ENCODE peak calls at places on chromosomes 1 and 21, in ten cellular contexts. One of them, this sample, is unnamed.

GRCh38 chr1:151282883-151283725 is 1.0 kb downstream of the ZNF687 start:
- DNase-seq in activated naive CD4-positive, alpha-beta T cell treated with anti-CD3 and anti-CD28 coated beads for 36 hours: peak
- DNase-seq in IMR-90: no peak
- DNase-seq in GM13977: peak
- DNase-seq in esophagus muscularis mucosa: no peak
- DNase-seq in activated CD4-positive, alpha-beta T cell treated with anti-CD3 and anti-CD28 coated beads, Interleukin-2, amount 10 ng/mL, durations not matched to agents 7 days and 5 days: peak
- DNase-seq in lower lobe of right lung: peak
- DNase-seq in stimulated activated CD4-positive, alpha-beta T cell treated with anti-CD3 and anti-CD28 coated beads, Interleukin-1b, Interleukin-23, amount 100 ng/mL, for 24 hours: no peak
- DNase-seq in PC-3: peak
- DNase-seq in ELR: peak
- DNase-seq in this sample: peak

GRCh38 chr1:207497951-207498350 is 2.0 kb downstream of the CR1 start:
- DNase-seq in activated naive CD4-positive, alpha-beta T cell treated with anti-CD3 and anti-CD28 coated beads for 36 hours: no peak
- DNase-seq in IMR-90: no peak
- DNase-seq in GM13977: peak
- DNase-seq in esophagus muscularis mucosa: no peak
- DNase-seq in activated CD4-positive, alpha-beta T cell treated with anti-CD3 and anti-CD28 coated beads, Interleukin-2, amount 10 ng/mL, durations not matched to agents 7 days and 5 days: no peak
- DNase-seq in lower lobe of right lung: no peak
- DNase-seq in stimulated activated CD4-positive, alpha-beta T cell treated with anti-CD3 and anti-CD28 coated beads, Interleukin-1b, Interleukin-23, amount 100 ng/mL, for 24 hours: no peak
- DNase-seq in PC-3: no peak
- DNase-seq in ELR: no peak
- DNase-seq in this sample: no peak

GRCh38 chr1:12201343-12202189 is 28.3 kb upstream of the VPS13D start:
- DNase-seq in activated naive CD4-positive, alpha-beta T cell treated with anti-CD3 and anti-CD28 coated beads for 36 hours: no peak
- DNase-seq in IMR-90: no peak
- DNase-seq in GM13977: no peak
- DNase-seq in esophagus muscularis mucosa: no peak
- DNase-seq in activated CD4-positive, alpha-beta T cell treated with anti-CD3 and anti-CD28 coated beads, Interleukin-2, amount 10 ng/mL, durations not matched to agents 7 days and 5 days: no peak
- DNase-seq in lower lobe of right lung: no peak
- DNase-seq in stimulated activated CD4-positive, alpha-beta T cell treated with anti-CD3 and anti-CD28 coated beads, Interleukin-1b, Interleukin-23, amount 100 ng/mL, for 24 hours: no peak
- DNase-seq in PC-3: no peak
- DNase-seq in ELR: no peak
- DNase-seq in this sample: no peak

GRCh38 chr1:64038965-64039926 is 164.2 kb upstream of the UBE2U start:
- DNase-seq in activated naive CD4-positive, alpha-beta T cell treated with anti-CD3 and anti-CD28 coated beads for 36 hours: no peak
- DNase-seq in IMR-90: peak
- DNase-seq in GM13977: no peak
- DNase-seq in esophagus muscularis mucosa: peak
- DNase-seq in activated CD4-positive, alpha-beta T cell treated with anti-CD3 and anti-CD28 coated beads, Interleukin-2, amount 10 ng/mL, durations not matched to agents 7 days and 5 days: no peak
- DNase-seq in lower lobe of right lung: no peak
- DNase-seq in stimulated activated CD4-positive, alpha-beta T cell treated with anti-CD3 and anti-CD28 coated beads, Interleukin-1b, Interleukin-23, amount 100 ng/mL, for 24 hours: no peak
- DNase-seq in PC-3: peak
- DNase-seq in ELR: peak
- DNase-seq in this sample: no peak

GRCh38 chr1:152899027-152899426 is 9.3 kb upstream of the IVL start:
- DNase-seq in activated naive CD4-positive, alpha-beta T cell treated with anti-CD3 and anti-CD28 coated beads for 36 hours: no peak
- DNase-seq in IMR-90: no peak
- DNase-seq in GM13977: no peak
- DNase-seq in esophagus muscularis mucosa: peak
- DNase-seq in activated CD4-positive, alpha-beta T cell treated with anti-CD3 and anti-CD28 coated beads, Interleukin-2, amount 10 ng/mL, durations not matched to agents 7 days and 5 days: no peak
- DNase-seq in lower lobe of right lung: no peak
- DNase-seq in stimulated activated CD4-positive, alpha-beta T cell treated with anti-CD3 and anti-CD28 coated beads, Interleukin-1b, Interleukin-23, amount 100 ng/mL, for 24 hours: no peak
- DNase-seq in PC-3: no peak
- DNase-seq in ELR: no peak
- DNase-seq in this sample: no peak

GRCh38 chr1:38724160-38725131 is 135.1 kb downstream of the RRAGC start:
- DNase-seq in activated naive CD4-positive, alpha-beta T cell treated with anti-CD3 and anti-CD28 coated beads for 36 hours: no peak
- DNase-seq in IMR-90: no peak
- DNase-seq in GM13977: no peak
- DNase-seq in esophagus muscularis mucosa: no peak
- DNase-seq in activated CD4-positive, alpha-beta T cell treated with anti-CD3 and anti-CD28 coated beads, Interleukin-2, amount 10 ng/mL, durations not matched to agents 7 days and 5 days: no peak
- DNase-seq in lower lobe of right lung: no peak
- DNase-seq in stimulated activated CD4-positive, alpha-beta T cell treated with anti-CD3 and anti-CD28 coated beads, Interleukin-1b, Interleukin-23, amount 100 ng/mL, for 24 hours: no peak
- DNase-seq in PC-3: no peak
- DNase-seq in ELR: no peak
- DNase-seq in this sample: no peak

GRCh38 chr1:58979085-58979484 is 195.2 kb upstream of the JUN start:
- DNase-seq in activated naive CD4-positive, alpha-beta T cell treated with anti-CD3 and anti-CD28 coated beads for 36 hours: no peak
- DNase-seq in IMR-90: peak
- DNase-seq in GM13977: no peak
- DNase-seq in esophagus muscularis mucosa: no peak
- DNase-seq in activated CD4-positive, alpha-beta T cell treated with anti-CD3 and anti-CD28 coated beads, Interleukin-2, amount 10 ng/mL, durations not matched to agents 7 days and 5 days: no peak
- DNase-seq in lower lobe of right lung: no peak
- DNase-seq in stimulated activated CD4-positive, alpha-beta T cell treated with anti-CD3 and anti-CD28 coated beads, Interleukin-1b, Interleukin-23, amount 100 ng/mL, for 24 hours: no peak
- DNase-seq in PC-3: no peak
- DNase-seq in ELR: no peak
- DNase-seq in this sample: no peak

GRCh38 chr1:8604041-8604942 is 213.1 kb downstream of the RERE start:
- DNase-seq in activated naive CD4-positive, alpha-beta T cell treated with anti-CD3 and anti-CD28 coated beads for 36 hours: peak
- DNase-seq in IMR-90: no peak
- DNase-seq in GM13977: peak
- DNase-seq in esophagus muscularis mucosa: no peak
- DNase-seq in activated CD4-positive, alpha-beta T cell treated with anti-CD3 and anti-CD28 coated beads, Interleukin-2, amount 10 ng/mL, durations not matched to agents 7 days and 5 days: peak
- DNase-seq in lower lobe of right lung: no peak
- DNase-seq in stimulated activated CD4-positive, alpha-beta T cell treated with anti-CD3 and anti-CD28 coated beads, Interleukin-1b, Interleukin-23, amount 100 ng/mL, for 24 hours: peak
- DNase-seq in PC-3: no peak
- DNase-seq in ELR: no peak
- DNase-seq in this sample: peak

GRCh38 chr1:143611159-143611558 is 360.6 kb downstream of the FAM72C start:
- DNase-seq in activated naive CD4-positive, alpha-beta T cell treated with anti-CD3 and anti-CD28 coated beads for 36 hours: peak
- DNase-seq in IMR-90: peak
- DNase-seq in GM13977: no peak
- DNase-seq in esophagus muscularis mucosa: no peak
- DNase-seq in activated CD4-positive, alpha-beta T cell treated with anti-CD3 and anti-CD28 coated beads, Interleukin-2, amount 10 ng/mL, durations not matched to agents 7 days and 5 days: peak
- DNase-seq in lower lobe of right lung: no peak
- DNase-seq in stimulated activated CD4-positive, alpha-beta T cell treated with anti-CD3 and anti-CD28 coated beads, Interleukin-1b, Interleukin-23, amount 100 ng/mL, for 24 hours: no peak
- DNase-seq in PC-3: no peak
- DNase-seq in ELR: peak
- DNase-seq in this sample: no peak

GRCh38 chr1:212247179-212247721 is 38.0 kb upstream of the PPP2R5A start:
- DNase-seq in activated naive CD4-positive, alpha-beta T cell treated with anti-CD3 and anti-CD28 coated beads for 36 hours: no peak
- DNase-seq in IMR-90: peak
- DNase-seq in GM13977: no peak
- DNase-seq in esophagus muscularis mucosa: peak
- DNase-seq in activated CD4-positive, alpha-beta T cell treated with anti-CD3 and anti-CD28 coated beads, Interleukin-2, amount 10 ng/mL, durations not matched to agents 7 days and 5 days: no peak
- DNase-seq in lower lobe of right lung: no peak
- DNase-seq in stimulated activated CD4-positive, alpha-beta T cell treated with anti-CD3 and anti-CD28 coated beads, Interleukin-1b, Interleukin-23, amount 100 ng/mL, for 24 hours: no peak
- DNase-seq in PC-3: no peak
- DNase-seq in ELR: peak
- DNase-seq in this sample: no peak

GRCh38 chr1:218633238-218633948 is 288.3 kb downstream of the TGFB2 start:
- DNase-seq in activated naive CD4-positive, alpha-beta T cell treated with anti-CD3 and anti-CD28 coated beads for 36 hours: no peak
- DNase-seq in IMR-90: no peak
- DNase-seq in GM13977: no peak
- DNase-seq in esophagus muscularis mucosa: no peak
- DNase-seq in activated CD4-positive, alpha-beta T cell treated with anti-CD3 and anti-CD28 coated beads, Interleukin-2, amount 10 ng/mL, durations not matched to agents 7 days and 5 days: no peak
- DNase-seq in lower lobe of right lung: no peak
- DNase-seq in stimulated activated CD4-positive, alpha-beta T cell treated with anti-CD3 and anti-CD28 coated beads, Interleukin-1b, Interleukin-23, amount 100 ng/mL, for 24 hours: no peak
- DNase-seq in PC-3: no peak
- DNase-seq in ELR: no peak
- DNase-seq in this sample: no peak

GRCh38 chr1:1228596-1229321 is 3.0 kb downstream of the SDF4 start:
- DNase-seq in activated naive CD4-positive, alpha-beta T cell treated with anti-CD3 and anti-CD28 coated beads for 36 hours: no peak
- DNase-seq in IMR-90: no peak
- DNase-seq in GM13977: no peak
- DNase-seq in esophagus muscularis mucosa: no peak
- DNase-seq in activated CD4-positive, alpha-beta T cell treated with anti-CD3 and anti-CD28 coated beads, Interleukin-2, amount 10 ng/mL, durations not matched to agents 7 days and 5 days: no peak
- DNase-seq in lower lobe of right lung: no peak
- DNase-seq in stimulated activated CD4-positive, alpha-beta T cell treated with anti-CD3 and anti-CD28 coated beads, Interleukin-1b, Interleukin-23, amount 100 ng/mL, for 24 hours: no peak
- DNase-seq in PC-3: no peak
- DNase-seq in ELR: peak
- DNase-seq in this sample: no peak

GRCh38 chr1:3809680-3810079 is 13.4 kb upstream of the LRRC47 start:
- DNase-seq in activated naive CD4-positive, alpha-beta T cell treated with anti-CD3 and anti-CD28 coated beads for 36 hours: no peak
- DNase-seq in IMR-90: no peak
- DNase-seq in GM13977: no peak
- DNase-seq in esophagus muscularis mucosa: no peak
- DNase-seq in activated CD4-positive, alpha-beta T cell treated with anti-CD3 and anti-CD28 coated beads, Interleukin-2, amount 10 ng/mL, durations not matched to agents 7 days and 5 days: no peak
- DNase-seq in lower lobe of right lung: no peak
- DNase-seq in stimulated activated CD4-positive, alpha-beta T cell treated with anti-CD3 and anti-CD28 coated beads, Interleukin-1b, Interleukin-23, amount 100 ng/mL, for 24 hours: no peak
- DNase-seq in PC-3: no peak
- DNase-seq in ELR: no peak
- DNase-seq in this sample: no peak

GRCh38 chr1:54861070-54861761 is 25.8 kb downstream of the DHCR24 start:
- DNase-seq in activated naive CD4-positive, alpha-beta T cell treated with anti-CD3 and anti-CD28 coated beads for 36 hours: no peak
- DNase-seq in IMR-90: no peak
- DNase-seq in GM13977: no peak
- DNase-seq in esophagus muscularis mucosa: no peak
- DNase-seq in activated CD4-positive, alpha-beta T cell treated with anti-CD3 and anti-CD28 coated beads, Interleukin-2, amount 10 ng/mL, durations not matched to agents 7 days and 5 days: no peak
- DNase-seq in lower lobe of right lung: no peak
- DNase-seq in stimulated activated CD4-positive, alpha-beta T cell treated with anti-CD3 and anti-CD28 coated beads, Interleukin-1b, Interleukin-23, amount 100 ng/mL, for 24 hours: no peak
- DNase-seq in PC-3: peak
- DNase-seq in ELR: peak
- DNase-seq in this sample: no peak

GRCh38 chr1:159055181-159055621 is 21.4 kb downstream of the AIM2 start:
- DNase-seq in activated naive CD4-positive, alpha-beta T cell treated with anti-CD3 and anti-CD28 coated beads for 36 hours: no peak
- DNase-seq in IMR-90: no peak
- DNase-seq in GM13977: no peak
- DNase-seq in esophagus muscularis mucosa: no peak
- DNase-seq in activated CD4-positive, alpha-beta T cell treated with anti-CD3 and anti-CD28 coated beads, Interleukin-2, amount 10 ng/mL, durations not matched to agents 7 days and 5 days: no peak
- DNase-seq in lower lobe of right lung: no peak
- DNase-seq in stimulated activated CD4-positive, alpha-beta T cell treated with anti-CD3 and anti-CD28 coated beads, Interleukin-1b, Interleukin-23, amount 100 ng/mL, for 24 hours: no peak
- DNase-seq in PC-3: no peak
- DNase-seq in ELR: no peak
- DNase-seq in this sample: no peak

GRCh38 chr1:29633271-29633615 is 396.9 kb downstream of the PTPRU start:
- DNase-seq in activated naive CD4-positive, alpha-beta T cell treated with anti-CD3 and anti-CD28 coated beads for 36 hours: no peak
- DNase-seq in IMR-90: no peak
- DNase-seq in GM13977: no peak
- DNase-seq in esophagus muscularis mucosa: no peak
- DNase-seq in activated CD4-positive, alpha-beta T cell treated with anti-CD3 and anti-CD28 coated beads, Interleukin-2, amount 10 ng/mL, durations not matched to agents 7 days and 5 days: no peak
- DNase-seq in lower lobe of right lung: no peak
- DNase-seq in stimulated activated CD4-positive, alpha-beta T cell treated with anti-CD3 and anti-CD28 coated beads, Interleukin-1b, Interleukin-23, amount 100 ng/mL, for 24 hours: no peak
- DNase-seq in PC-3: no peak
- DNase-seq in ELR: no peak
- DNase-seq in this sample: no peak

GRCh38 chr1:9437931-9438330 is 101.3 kb upstream of the SLC25A33 start:
- DNase-seq in activated naive CD4-positive, alpha-beta T cell treated with anti-CD3 and anti-CD28 coated beads for 36 hours: no peak
- DNase-seq in IMR-90: peak
- DNase-seq in GM13977: no peak
- DNase-seq in esophagus muscularis mucosa: no peak
- DNase-seq in activated CD4-positive, alpha-beta T cell treated with anti-CD3 and anti-CD28 coated beads, Interleukin-2, amount 10 ng/mL, durations not matched to agents 7 days and 5 days: no peak
- DNase-seq in lower lobe of right lung: no peak
- DNase-seq in stimulated activated CD4-positive, alpha-beta T cell treated with anti-CD3 and anti-CD28 coated beads, Interleukin-1b, Interleukin-23, amount 100 ng/mL, for 24 hours: no peak
- DNase-seq in PC-3: peak
- DNase-seq in ELR: no peak
- DNase-seq in this sample: no peak

GRCh38 chr1:27052527-27052926 is 39.9 kb upstream of the TENT5B start:
- DNase-seq in activated naive CD4-positive, alpha-beta T cell treated with anti-CD3 and anti-CD28 coated beads for 36 hours: no peak
- DNase-seq in IMR-90: no peak
- DNase-seq in GM13977: no peak
- DNase-seq in esophagus muscularis mucosa: no peak
- DNase-seq in activated CD4-positive, alpha-beta T cell treated with anti-CD3 and anti-CD28 coated beads, Interleukin-2, amount 10 ng/mL, durations not matched to agents 7 days and 5 days: no peak
- DNase-seq in lower lobe of right lung: no peak
- DNase-seq in stimulated activated CD4-positive, alpha-beta T cell treated with anti-CD3 and anti-CD28 coated beads, Interleukin-1b, Interleukin-23, amount 100 ng/mL, for 24 hours: no peak
- DNase-seq in PC-3: no peak
- DNase-seq in ELR: no peak
- DNase-seq in this sample: no peak

GRCh38 chr21:18759751-18760161 is 356.2 kb upstream of the TMPRSS15 start:
- DNase-seq in activated naive CD4-positive, alpha-beta T cell treated with anti-CD3 and anti-CD28 coated beads for 36 hours: no peak
- DNase-seq in IMR-90: no peak
- DNase-seq in GM13977: no peak
- DNase-seq in esophagus muscularis mucosa: no peak
- DNase-seq in activated CD4-positive, alpha-beta T cell treated with anti-CD3 and anti-CD28 coated beads, Interleukin-2, amount 10 ng/mL, durations not matched to agents 7 days and 5 days: no peak
- DNase-seq in lower lobe of right lung: no peak
- DNase-seq in stimulated activated CD4-positive, alpha-beta T cell treated with anti-CD3 and anti-CD28 coated beads, Interleukin-1b, Interleukin-23, amount 100 ng/mL, for 24 hours: no peak
- DNase-seq in PC-3: peak
- DNase-seq in ELR: no peak
- DNase-seq in this sample: no peak

GRCh38 chr1:43854473-43854872 is 79.1 kb upstream of the ARTN start:
- DNase-seq in activated naive CD4-positive, alpha-beta T cell treated with anti-CD3 and anti-CD28 coated beads for 36 hours: no peak
- DNase-seq in IMR-90: no peak
- DNase-seq in GM13977: no peak
- DNase-seq in esophagus muscularis mucosa: no peak
- DNase-seq in activated CD4-positive, alpha-beta T cell treated with anti-CD3 and anti-CD28 coated beads, Interleukin-2, amount 10 ng/mL, durations not matched to agents 7 days and 5 days: no peak
- DNase-seq in lower lobe of right lung: no peak
- DNase-seq in stimulated activated CD4-positive, alpha-beta T cell treated with anti-CD3 and anti-CD28 coated beads, Interleukin-1b, Interleukin-23, amount 100 ng/mL, for 24 hours: no peak
- DNase-seq in PC-3: no peak
- DNase-seq in ELR: no peak
- DNase-seq in this sample: no peak

GRCh38 chr21:38312822-38313221 is 56.0 kb downstream of the KCNJ15 start:
- DNase-seq in activated naive CD4-positive, alpha-beta T cell treated with anti-CD3 and anti-CD28 coated beads for 36 hours: no peak
- DNase-seq in IMR-90: no peak
- DNase-seq in GM13977: no peak
- DNase-seq in esophagus muscularis mucosa: no peak
- DNase-seq in activated CD4-positive, alpha-beta T cell treated with anti-CD3 and anti-CD28 coated beads, Interleukin-2, amount 10 ng/mL, durations not matched to agents 7 days and 5 days: no peak
- DNase-seq in lower lobe of right lung: no peak
- DNase-seq in stimulated activated CD4-positive, alpha-beta T cell treated with anti-CD3 and anti-CD28 coated beads, Interleukin-1b, Interleukin-23, amount 100 ng/mL, for 24 hours: no peak
- DNase-seq in PC-3: no peak
- DNase-seq in ELR: no peak
- DNase-seq in this sample: no peak

GRCh38 chr1:220182656-220183055 is 88.7 kb downstream of the IARS2 start:
- DNase-seq in activated naive CD4-positive, alpha-beta T cell treated with anti-CD3 and anti-CD28 coated beads for 36 hours: no peak
- DNase-seq in IMR-90: peak
- DNase-seq in GM13977: no peak
- DNase-seq in esophagus muscularis mucosa: no peak
- DNase-seq in activated CD4-positive, alpha-beta T cell treated with anti-CD3 and anti-CD28 coated beads, Interleukin-2, amount 10 ng/mL, durations not matched to agents 7 days and 5 days: no peak
- DNase-seq in lower lobe of right lung: no peak
- DNase-seq in stimulated activated CD4-positive, alpha-beta T cell treated with anti-CD3 and anti-CD28 coated beads, Interleukin-1b, Interleukin-23, amount 100 ng/mL, for 24 hours: no peak
- DNase-seq in PC-3: no peak
- DNase-seq in ELR: no peak
- DNase-seq in this sample: no peak

GRCh38 chr1:227449051-227449450 is 114.3 kb upstream of the ZNF678 start:
- DNase-seq in activated naive CD4-positive, alpha-beta T cell treated with anti-CD3 and anti-CD28 coated beads for 36 hours: peak
- DNase-seq in IMR-90: no peak
- DNase-seq in GM13977: peak
- DNase-seq in esophagus muscularis mucosa: no peak
- DNase-seq in activated CD4-positive, alpha-beta T cell treated with anti-CD3 and anti-CD28 coated beads, Interleukin-2, amount 10 ng/mL, durations not matched to agents 7 days and 5 days: peak
- DNase-seq in lower lobe of right lung: no peak
- DNase-seq in stimulated activated CD4-positive, alpha-beta T cell treated with anti-CD3 and anti-CD28 coated beads, Interleukin-1b, Interleukin-23, amount 100 ng/mL, for 24 hours: no peak
- DNase-seq in PC-3: peak
- DNase-seq in ELR: peak
- DNase-seq in this sample: peak

GRCh38 chr1:160058087-160058486 is 11.9 kb downstream of the KCNJ10 start:
- DNase-seq in activated naive CD4-positive, alpha-beta T cell treated with anti-CD3 and anti-CD28 coated beads for 36 hours: no peak
- DNase-seq in IMR-90: no peak
- DNase-seq in GM13977: no peak
- DNase-seq in esophagus muscularis mucosa: no peak
- DNase-seq in activated CD4-positive, alpha-beta T cell treated with anti-CD3 and anti-CD28 coated beads, Interleukin-2, amount 10 ng/mL, durations not matched to agents 7 days and 5 days: no peak
- DNase-seq in lower lobe of right lung: no peak
- DNase-seq in stimulated activated CD4-positive, alpha-beta T cell treated with anti-CD3 and anti-CD28 coated beads, Interleukin-1b, Interleukin-23, amount 100 ng/mL, for 24 hours: no peak
- DNase-seq in PC-3: peak
- DNase-seq in ELR: peak
- DNase-seq in this sample: no peak